ENCODE peak calls at places on chromosome 7, in eight cellular contexts. One of them, this sample, is unnamed.
A peak's percentile ranks its signal among the peaks of the same experiment; 100 is the strongest.

GRCh38 chr7:100364480-100364879 is 6.6 kb downstream of the PILRB start:
- DNase-seq in cardiac fibroblast: no peak
- DNase-seq in uterus: no peak
- DNase-seq in endothelial cell: no peak
- DNase-seq in body of pancreas: no peak
- DNase-seq in A549: no peak
- DNase-seq in epithelial cell of esophagus: no peak
- DNase-seq in Peyer's patch: no peak
- DNase-seq in this sample: no peak

GRCh38 chr7:70432567-70433001 is 699.4 kb upstream of the GALNT17 start:
- DNase-seq in Peyer's patch: no peak
- DNase-seq in A549: no peak
- DNase-seq in body of pancreas: no peak
- DNase-seq in epithelial cell of esophagus: no peak
- DNase-seq in uterus: no peak
- DNase-seq in cardiac fibroblast: no peak
- DNase-seq in endothelial cell: no peak
- DNase-seq in this sample: no peak

GRCh38 chr7:15783971-15784693 is 97.6 kb upstream of the MEOX2 start:
- DNase-seq in uterus: no peak
- DNase-seq in A549: no peak
- DNase-seq in endothelial cell: no peak
- DNase-seq in cardiac fibroblast: no peak
- DNase-seq in Peyer's patch: no peak
- DNase-seq in body of pancreas: no peak
- DNase-seq in epithelial cell of esophagus: no peak
- DNase-seq in this sample: no peak

GRCh38 chr7:30256459-30256858 is 27.9 kb upstream of the ZNRF2 start:
- DNase-seq in A549: no peak
- DNase-seq in cardiac fibroblast: no peak
- DNase-seq in body of pancreas: no peak
- DNase-seq in endothelial cell: no peak
- DNase-seq in Peyer's patch: no peak
- DNase-seq in uterus: no peak
- DNase-seq in epithelial cell of esophagus: no peak
- DNase-seq in this sample: no peak

GRCh38 chr7:114502454-114503254 is 88.0 kb downstream of the FOXP2 start:
- DNase-seq in endothelial cell: no peak
- DNase-seq in A549: no peak
- DNase-seq in cardiac fibroblast: peak; percentile 65
- DNase-seq in Peyer's patch: no peak
- DNase-seq in uterus: no peak
- DNase-seq in epithelial cell of esophagus: peak; percentile 9
- DNase-seq in body of pancreas: no peak
- DNase-seq in this sample: no peak

GRCh38 chr7:64541438-64542359 is 21.2 kb downstream of the ZNF680 start:
- DNase-seq in epithelial cell of esophagus: peak; percentile 45
- DNase-seq in uterus: no peak
- DNase-seq in A549: no peak
- DNase-seq in Peyer's patch: no peak
- DNase-seq in body of pancreas: no peak
- DNase-seq in cardiac fibroblast: peak; percentile 64
- DNase-seq in endothelial cell: no peak
- DNase-seq in this sample: peak; percentile 8

GRCh38 chr7:28666144-28666543 is 253.8 kb downstream of the CREB5 start:
- DNase-seq in endothelial cell: no peak
- DNase-seq in uterus: no peak
- DNase-seq in body of pancreas: no peak
- DNase-seq in cardiac fibroblast: no peak
- DNase-seq in Peyer's patch: no peak
- DNase-seq in epithelial cell of esophagus: peak; percentile 98
- DNase-seq in A549: no peak
- DNase-seq in this sample: peak; percentile 6

GRCh38 chr7:130957140-130957513 is 223.1 kb upstream of the KLF14 start:
- DNase-seq in cardiac fibroblast: no peak
- DNase-seq in epithelial cell of esophagus: no peak
- DNase-seq in body of pancreas: no peak
- DNase-seq in Peyer's patch: peak; percentile 67
- DNase-seq in A549: no peak
- DNase-seq in uterus: no peak
- DNase-seq in endothelial cell: no peak
- DNase-seq in this sample: no peak

GRCh38 chr7:134778941-134779740 is at the start of gene CALD1:
- DNase-seq in endothelial cell: peak; percentile 80
- DNase-seq in epithelial cell of esophagus: peak; percentile 99
- DNase-seq in cardiac fibroblast: peak; percentile 98
- DNase-seq in body of pancreas: peak; percentile 40
- DNase-seq in uterus: peak; percentile 93
- DNase-seq in A549: peak; percentile 68
- DNase-seq in Peyer's patch: peak; percentile 69
- DNase-seq in this sample: no peak

GRCh38 chr7:138228764-138229163 is 152.5 kb downstream of the AKR1D1 start:
- DNase-seq in endothelial cell: no peak
- DNase-seq in Peyer's patch: no peak
- DNase-seq in cardiac fibroblast: no peak
- DNase-seq in body of pancreas: no peak
- DNase-seq in epithelial cell of esophagus: no peak
- DNase-seq in A549: no peak
- DNase-seq in uterus: no peak
- DNase-seq in this sample: no peak

GRCh38 chr7:138237995-138238394 is 161.7 kb downstream of the AKR1D1 start:
- DNase-seq in body of pancreas: no peak
- DNase-seq in endothelial cell: no peak
- DNase-seq in epithelial cell of esophagus: no peak
- DNase-seq in uterus: no peak
- DNase-seq in A549: no peak
- DNase-seq in cardiac fibroblast: no peak
- DNase-seq in Peyer's patch: no peak
- DNase-seq in this sample: no peak

GRCh38 chr7:138235207-138235606 is 158.9 kb downstream of the AKR1D1 start:
- DNase-seq in Peyer's patch: no peak
- DNase-seq in body of pancreas: peak; percentile 46
- DNase-seq in uterus: no peak
- DNase-seq in epithelial cell of esophagus: no peak
- DNase-seq in endothelial cell: no peak
- DNase-seq in A549: no peak
- DNase-seq in cardiac fibroblast: peak; percentile 26
- DNase-seq in this sample: no peak

GRCh38 chr7:138228119-138228518 is 151.9 kb downstream of the AKR1D1 start:
- DNase-seq in uterus: no peak
- DNase-seq in Peyer's patch: no peak
- DNase-seq in endothelial cell: no peak
- DNase-seq in A549: no peak
- DNase-seq in cardiac fibroblast: no peak
- DNase-seq in epithelial cell of esophagus: no peak
- DNase-seq in body of pancreas: no peak
- DNase-seq in this sample: no peak

DNA sequence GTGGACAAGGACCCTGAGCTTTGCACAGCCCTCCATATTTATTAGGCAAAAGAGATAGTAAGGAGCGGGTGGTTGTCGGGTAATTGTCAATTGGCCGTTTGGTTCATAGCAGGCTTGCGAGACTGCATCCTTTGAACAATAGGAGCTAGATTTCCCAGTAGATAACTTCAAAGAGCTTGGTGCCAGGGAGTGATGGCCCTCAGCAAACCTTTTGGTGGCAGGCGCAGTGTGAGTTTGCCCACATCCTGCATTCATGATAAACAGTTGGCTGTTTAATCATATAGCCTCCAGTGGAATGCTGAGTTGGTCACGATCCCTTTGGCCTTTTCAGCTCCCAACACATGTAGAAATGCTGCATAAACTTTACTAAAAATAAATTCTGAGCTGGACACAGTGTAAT is 156.9 kb downstream of the AKR1D1 start:
- DNase-seq in Peyer's patch: no peak
- DNase-seq in A549: no peak
- DNase-seq in body of pancreas: no peak
- DNase-seq in cardiac fibroblast: no peak
- DNase-seq in epithelial cell of esophagus: no peak
- DNase-seq in endothelial cell: no peak
- DNase-seq in uterus: no peak
- DNase-seq in this sample: no peak
- TF ChIP-seq CTCF in Peyer's patch: no peak
- TF ChIP-seq CTCF in A549: no peak
- TF ChIP-seq CTCF in body of pancreas: no peak
- TF ChIP-seq CTCF in cardiac fibroblast: no peak
- TF ChIP-seq CTCF in epithelial cell of esophagus: no peak
- TF ChIP-seq CTCF in endothelial cell: no peak
- TF ChIP-seq CTCF in uterus: no peak
- TF ChIP-seq CTCF in this sample: no peak

DNA sequence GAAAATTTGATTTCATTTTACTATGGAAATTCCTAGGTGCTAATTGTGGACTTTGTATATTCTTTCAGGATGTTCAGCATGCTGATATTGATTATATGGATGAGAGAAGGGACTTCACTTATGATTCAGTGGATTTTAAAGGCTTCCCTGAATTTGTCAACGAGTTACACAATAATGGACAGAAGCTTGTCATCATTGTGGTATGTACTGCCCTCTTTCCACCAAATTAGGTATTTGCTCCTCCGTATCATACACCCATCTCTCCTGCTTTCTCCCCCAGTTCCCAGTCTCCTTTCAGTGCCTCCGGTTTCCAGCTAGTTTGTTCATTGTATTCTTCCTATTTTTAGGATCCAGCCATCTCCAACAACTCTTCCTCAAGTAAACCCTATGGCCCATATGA is 34.6 kb downstream of the MGAM start:
- DNase-seq in cardiac fibroblast: no peak
- DNase-seq in epithelial cell of esophagus: peak; percentile 73
- DNase-seq in uterus: no peak
- DNase-seq in endothelial cell: no peak
- DNase-seq in Peyer's patch: no peak
- DNase-seq in body of pancreas: no peak
- DNase-seq in A549: no peak
- DNase-seq in this sample: no peak
- TF ChIP-seq CTCF in cardiac fibroblast: no peak
- TF ChIP-seq CTCF in epithelial cell of esophagus: peak; percentile 48
- TF ChIP-seq CTCF in uterus: no peak
- TF ChIP-seq CTCF in endothelial cell: no peak
- TF ChIP-seq CTCF in Peyer's patch: no peak
- TF ChIP-seq CTCF in body of pancreas: no peak
- TF ChIP-seq CTCF in A549: peak; percentile 6
- TF ChIP-seq CTCF in this sample: no peak

GRCh38 chr7:112452102-112452888 is 2.0 kb downstream of the IFRD1 start:
- DNase-seq in endothelial cell: peak; percentile 17
- DNase-seq in epithelial cell of esophagus: peak; percentile 45
- DNase-seq in cardiac fibroblast: peak; percentile 82
- DNase-seq in A549: peak; percentile 21
- DNase-seq in body of pancreas: peak; percentile 33
- DNase-seq in Peyer's patch: peak; percentile 60
- DNase-seq in uterus: peak; percentile 27
- DNase-seq in this sample: no peak
- TF ChIP-seq CTCF in endothelial cell: no peak
- TF ChIP-seq CTCF in epithelial cell of esophagus: peak; percentile 44
- TF ChIP-seq CTCF in cardiac fibroblast: peak; percentile 39
- TF ChIP-seq CTCF in A549: no peak
- TF ChIP-seq CTCF in body of pancreas: no peak
- TF ChIP-seq CTCF in Peyer's patch: peak; percentile 15
- TF ChIP-seq CTCF in uterus: no peak
- TF ChIP-seq CTCF in this sample: no peak

GRCh38 chr7:90349305-90349704 is 2.8 kb downstream of the GTPBP10 start:
- DNase-seq in A549: no peak
- DNase-seq in cardiac fibroblast: no peak
- DNase-seq in uterus: no peak
- DNase-seq in Peyer's patch: no peak
- DNase-seq in endothelial cell: no peak
- DNase-seq in body of pancreas: no peak
- DNase-seq in epithelial cell of esophagus: no peak
- DNase-seq in this sample: no peak

GRCh38 chr7:90347759-90348158 is 1.2 kb downstream of the GTPBP10 start:
- DNase-seq in endothelial cell: no peak
- DNase-seq in cardiac fibroblast: no peak
- DNase-seq in A549: no peak
- DNase-seq in Peyer's patch: no peak
- DNase-seq in uterus: no peak
- DNase-seq in epithelial cell of esophagus: no peak
- DNase-seq in body of pancreas: no peak
- DNase-seq in this sample: no peak

GRCh38 chr7:90345016-90345415 is 1.5 kb upstream of the GTPBP10 start:
- DNase-seq in Peyer's patch: no peak
- DNase-seq in endothelial cell: no peak
- DNase-seq in body of pancreas: no peak
- DNase-seq in A549: no peak
- DNase-seq in cardiac fibroblast: no peak
- DNase-seq in uterus: no peak
- DNase-seq in epithelial cell of esophagus: no peak
- DNase-seq in this sample: no peak

GRCh38 chr7:90345548-90346319 is 782 bp upstream of the GTPBP10 start:
- DNase-seq in epithelial cell of esophagus: peak; percentile 46
- DNase-seq in body of pancreas: no peak
- DNase-seq in A549: no peak
- DNase-seq in uterus: no peak
- DNase-seq in Peyer's patch: no peak
- DNase-seq in endothelial cell: no peak
- DNase-seq in cardiac fibroblast: peak; percentile 61
- DNase-seq in this sample: peak; percentile 9

GRCh38 chr7:90346326-90347125 is at the start of gene GTPBP10:
- DNase-seq in cardiac fibroblast: peak; percentile 97
- DNase-seq in uterus: peak; percentile 93
- DNase-seq in body of pancreas: peak; percentile 94
- DNase-seq in epithelial cell of esophagus: peak; percentile 97
- DNase-seq in Peyer's patch: peak; percentile 97
- DNase-seq in endothelial cell: peak; percentile 91
- DNase-seq in A549: peak; percentile 83
- DNase-seq in this sample: peak; percentile 96
- TF ChIP-seq CTCF in cardiac fibroblast: peak; percentile 85
- TF ChIP-seq CTCF in uterus: peak; percentile 84
- TF ChIP-seq CTCF in body of pancreas: peak; percentile 82
- TF ChIP-seq CTCF in epithelial cell of esophagus: peak; percentile 71
- TF ChIP-seq CTCF in Peyer's patch: peak; percentile 81
- TF ChIP-seq CTCF in endothelial cell: no peak
- TF ChIP-seq CTCF in A549: peak; percentile 59
- TF ChIP-seq CTCF in this sample: peak; percentile 68

DNA sequence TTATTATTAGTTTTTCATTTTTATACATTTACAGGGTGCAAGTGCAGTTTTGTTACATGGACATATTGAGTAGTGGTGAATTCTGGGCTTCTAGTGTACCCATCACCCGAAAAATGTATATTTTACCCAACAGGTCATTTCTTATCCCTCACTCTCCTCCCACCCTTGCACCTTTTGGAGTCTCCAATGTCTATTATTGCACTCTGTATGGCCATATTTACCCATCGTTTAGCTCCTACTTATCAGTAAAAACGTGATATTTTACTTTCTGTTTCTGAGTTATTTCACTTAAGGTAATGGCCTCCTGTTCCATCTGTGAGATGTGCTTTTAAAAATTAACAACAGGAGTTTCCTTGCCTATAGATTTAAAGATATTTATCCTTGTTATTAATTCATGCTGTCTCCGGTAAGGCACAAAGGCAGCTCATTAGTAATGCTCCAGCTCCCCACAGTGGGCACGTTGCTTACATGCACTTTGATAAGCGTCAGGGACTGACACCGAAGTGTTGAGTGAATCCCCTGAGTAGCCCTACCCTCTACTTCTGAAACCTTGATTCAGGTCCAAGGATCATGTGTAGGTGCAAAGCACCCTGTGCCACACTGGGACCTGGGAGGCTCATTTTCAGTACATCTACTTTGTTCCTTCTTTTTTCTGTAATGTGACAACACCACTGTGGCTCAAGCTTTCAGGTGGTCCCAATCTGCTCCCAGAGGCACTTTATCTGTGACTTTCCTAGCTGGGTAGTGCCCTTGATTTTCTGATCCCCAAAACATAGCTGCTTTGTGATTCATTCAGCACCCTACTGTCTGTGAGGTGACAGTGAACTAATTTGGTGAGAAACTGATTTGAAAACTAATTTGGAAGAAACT is 27.3 kb downstream of the HYAL4 start:
- DNase-seq in uterus: no peak
- DNase-seq in endothelial cell: peak; percentile 50
- DNase-seq in Peyer's patch: peak; percentile 72
- DNase-seq in body of pancreas: peak; percentile 42
- DNase-seq in epithelial cell of esophagus: peak; percentile 81
- DNase-seq in cardiac fibroblast: peak; percentile 73
- DNase-seq in A549: peak; percentile 31
- DNase-seq in this sample: peak; percentile 61
- TF ChIP-seq CTCF in uterus: peak; percentile 13
- TF ChIP-seq CTCF in endothelial cell: no peak
- TF ChIP-seq CTCF in Peyer's patch: peak; percentile 65
- TF ChIP-seq CTCF in body of pancreas: peak; percentile 63
- TF ChIP-seq CTCF in epithelial cell of esophagus: peak; percentile 83
- TF ChIP-seq CTCF in cardiac fibroblast: peak; percentile 43
- TF ChIP-seq CTCF in A549: peak; percentile 86
- TF ChIP-seq CTCF in this sample: peak; percentile 66